ENCODE peak calls at places on chromosomes 16 and 17, in four cellular contexts. E is activated naive CD8-positive, alpha-beta T cell treated with anti-CD3 and anti-CD28 coated beads for 36 hours; F is nucleus accumbens; H is HAP-1. O is an unnamed sample.

GRCh38 chr16:4940719-4941118 is 3.8 kb upstream of the PPL start:
- DNase-seq in E (no peak), F (no peak), H (no peak), O (no peak)

GRCh38 chr17:56723471-56723870 is 110.2 kb downstream of the C17orf67 start:
- DNase-seq in E (no peak), F (no peak), H (no peak), O (no peak)

GRCh38 chr16:49464093-49464492 is 90.5 kb downstream of the C16orf78 start:
- DNase-seq in E (no peak), F (no peak), H (no peak), O (no peak)

GRCh38 chr16:55832788-55833583 is at the start of gene CES1:
- DNase-seq in E (no peak), F (no peak), H (no peak), O (no peak)

GRCh38 chr17:77480509-77481215 is 339.9 kb downstream of the SEC14L1 start:
- DNase-seq in E (no peak), F (no peak), H (no peak), O (no peak)

GRCh38 chr16:70570967-70571570 is 47.5 kb downstream of the SF3B3 start:
- DNase-seq in E (no peak), F (no peak), H (no peak), O (no peak)

GRCh38 chr17:73722163-73722562 is 77.9 kb upstream of the SDK2 start:
- DNase-seq in E (peak; percentile 4), F (no peak), H (no peak), O (no peak)

GRCh38 chr17:33778505-33779398 is 476.3 kb upstream of the CCL2 start:
- DNase-seq in E (peak; percentile 17), F (peak; percentile 9), H (peak; percentile 48), O (peak; percentile 74)

GRCh38 chr16:4064950-4065352 is 51.3 kb downstream of the ADCY9 start:
- DNase-seq in E (peak; percentile 39), F (no peak), H (no peak), O (no peak)

GRCh38 chr16:8669481-8669880 is 4.9 kb upstream of the ABAT start:
- DNase-seq in E (no peak), F (no peak), H (no peak), O (no peak)

GRCh38 chr16:84048306-84048705 is 5.7 kb upstream of the SLC38A8 start:
- DNase-seq in E (no peak), F (no peak), H (no peak), O (no peak)

GRCh38 chr17:29412780-29413565 is 22.8 kb downstream of the TAOK1 start:
- DNase-seq in E (no peak), F (no peak), H (no peak), O (no peak)

GRCh38 chr16:70789927-70790447 is 11.0 kb downstream of the VAC14 start:
- DNase-seq in E (no peak), F (no peak), H (no peak), O (no peak)

GRCh38 chr16:23700093-23700492 is 12.9 kb downstream of the ERN2 start:
- DNase-seq in E (no peak), F (no peak), H (no peak), O (no peak)

GRCh38 chr16:89330177-89330856 is 112.8 kb downstream of the ZNF778 start:
- DNase-seq in E (peak; percentile 42), F (no peak), H (no peak), O (no peak)

GRCh38 chr17:751269-752001 is 629 bp downstream of the GEMIN4 start:
- DNase-seq in E (peak; percentile 59), F (no peak), H (no peak), O (no peak)

GRCh38 chr17:65062168-65062915 is 5.8 kb upstream of the GNA13 start:
- DNase-seq in E (no peak), F (no peak), H (no peak), O (no peak)

GRCh38 chr16:88760424-88761142 is 24.4 kb downstream of the PIEZO1 start:
- DNase-seq in E (no peak), F (no peak), H (no peak), O (no peak)

GRCh38 chr16:84785843-84786538 is 33.8 kb upstream of the CRISPLD2 start:
- DNase-seq in E (no peak), F (no peak), H (no peak), O (no peak)

GRCh38 chr17:43338886-43339516 is 59.8 kb upstream of the ARL4D start:
- DNase-seq in E (peak; percentile 49), F (peak; percentile 51), H (peak; percentile 24), O (peak; percentile 83)

GRCh38 chr17:57604771-57605733 is 140.0 kb downstream of the CCDC182 start:
- DNase-seq in E (peak; percentile 63), F (no peak), H (no peak), O (peak; percentile 86)

GRCh38 chr16:82653550-82654511 is 27.1 kb downstream of the CDH13 start:
- DNase-seq in E (peak; percentile 10), F (no peak), H (no peak), O (no peak)

GRCh38 chr16:31880322-31880979 is 6.8 kb downstream of the ZNF267 start:
- DNase-seq in E (peak; percentile 47), F (no peak), H (no peak), O (no peak)

GRCh38 chr17:49035470-49036269 is 38.5 kb downstream of the IGF2BP1 start:
- DNase-seq in E (peak; percentile 33), F (no peak), H (no peak), O (peak; percentile 82)

GRCh38 chr16:79348521-79349306 is 251.8 kb downstream of the MAF start:
- DNase-seq in E (no peak), F (no peak), H (no peak), O (no peak)

GRCh38 chr17:57939797-57940196 is 15.4 kb downstream of the CUEDC1 start:
- DNase-seq in E (no peak), F (no peak), H (no peak), O (peak; percentile 91)

GRCh38 chr17:75689441-75689873 is 22.3 kb downstream of the SAP30BP start:
- DNase-seq in E (peak; percentile 39), F (no peak), H (no peak), O (no peak)

GRCh38 chr17:54848368-54848987 is 52.2 kb upstream of the TOM1L1 start:
- DNase-seq in E (no peak), F (no peak), H (no peak), O (no peak)

GRCh38 chr17:81396278-81396721 is 1.0 kb downstream of the BAHCC1 start:
- DNase-seq in E (no peak), F (no peak), H (no peak), O (peak; percentile 80)

GRCh38 chr17:14616508-14616907 is 315.6 kb downstream of the HS3ST3B1 start:
- DNase-seq in E (no peak), F (no peak), H (no peak), O (no peak)

GRCh38 chr17:8807070-8807550 is 7.9 kb upstream of the MFSD6L start:
- DNase-seq in E (no peak), F (no peak), H (no peak), O (no peak)

GRCh38 chr16:78324649-78325274 is 225.3 kb downstream of the WWOX start:
- DNase-seq in E (no peak), F (no peak), H (no peak), O (no peak)

GRCh38 chr17:71409137-71409536 is 711.7 kb upstream of the SOX9 start:
- DNase-seq in E (no peak), F (no peak), H (no peak), O (no peak)

GRCh38 chr16:10501016-10501607 is 79.3 kb downstream of the EMP2 start:
- DNase-seq in E (no peak), F (no peak), H (no peak), O (no peak)